ENCODE peak calls at places on chromosomes 12 and 14, in five cellular contexts. Q, F, S, V and L are unnamed samples.

GRCh38 chr12:78398750-78399149 is 465.8 kb upstream of the SYT1 start:
- DNase-seq in S (no peak), Q (no peak), V (no peak), F (no peak), L (no peak)

GRCh38 chr14:37179896-37180502 is 7.6 kb upstream of the SLC25A21 start:
- DNase-seq in V (no peak), Q (no peak), F (peak), S (no peak), L (no peak)

GRCh38 chr12:120225852-120226640 is 25.1 kb upstream of the RPLP0 start:
- DNase-seq in S (no peak), Q (no peak), F (no peak), V (no peak), L (no peak)

GRCh38 chr12:103680591-103681065 is 93.6 kb downstream of the STAB2 start:
- DNase-seq in F (peak), V (no peak), Q (peak), S (no peak), L (no peak)

GRCh38 chr14:34450958-34451357 is 11.1 kb downstream of the SPTSSA start:
- DNase-seq in S (no peak), Q (no peak), F (no peak), V (no peak), L (no peak)

GRCh38 chr12:124389537-124390441 is 94.9 kb downstream of the RFLNA start:
- DNase-seq in F (no peak), Q (no peak), V (no peak), S (no peak), L (no peak)

GRCh38 chr14:93234798-93235197 is 27.7 kb downstream of the UBR7 start:
- DNase-seq in V (no peak), S (no peak), Q (peak), F (peak), L (no peak)

GRCh38 chr12:27899151-27899661 is 73.3 kb downstream of the PTHLH start:
- DNase-seq in Q (no peak), F (peak), V (no peak), S (no peak), L (no peak)

GRCh38 chr12:14961466-14962155 is at the start of gene ARHGDIB:
- DNase-seq in Q (peak), V (no peak), S (peak), F (no peak), L (peak)

GRCh38 chr14:76329951-76330350 is 46.0 kb upstream of the ESRRB start:
- DNase-seq in S (no peak), V (no peak), Q (no peak), F (no peak), L (no peak)

GRCh38 chr14:102891556-102891955 is 30.9 kb upstream of the AMN start:
- DNase-seq in Q (no peak), S (no peak), V (no peak), F (peak), L (no peak)

GRCh38 chr12:33322519-33322918 is 117.1 kb downstream of the SYT10 start:
- DNase-seq in S (no peak), Q (no peak), F (no peak), V (no peak), L (no peak)

GRCh38 chr14:94612174-94612573 is at the start of gene SERPINA3:
- DNase-seq in Q (no peak), F (peak), V (no peak), S (no peak), L (no peak)

GRCh38 chr14:54343276-54344121 is 53.3 kb upstream of the CDKN3 start:
- DNase-seq in Q (no peak), S (no peak), V (peak), F (no peak), L (no peak)

GRCh38 chr14:33790996-33791395 is 159.9 kb downstream of the EGLN3 start:
- DNase-seq in Q (no peak), F (no peak), S (no peak), V (no peak), L (no peak)

GRCh38 chr12:56257491-56258067 is 605 bp downstream of the ANKRD52 start:
- DNase-seq in V (peak), S (no peak), F (peak), Q (no peak), L (no peak)

GRCh38 chr14:101039031-101039754 is 135.7 kb upstream of the RTL1 start:
- DNase-seq in S (no peak), Q (no peak), F (no peak), V (no peak), L (no peak)